ENCODE peak calls at places on chromosome 15, in four cellular contexts. One of them, this sample, is unnamed.

GRCh38 chr15:99098991-99099390 is 5.9 kb upstream of the SYNM start:
- DNase-seq in Daoy: no peak
- DNase-seq in hippocampal formation: no peak
- DNase-seq in lower lobe of right lung: no peak
- DNase-seq in this sample: no peak

GRCh38 chr15:88563638-88564037 is 17.2 kb upstream of the DET1 start:
- DNase-seq in lower lobe of right lung: no peak
- DNase-seq in hippocampal formation: no peak
- DNase-seq in Daoy: peak
- DNase-seq in this sample: no peak

GRCh38 chr15:53447742-53448141 is 311.7 kb downstream of the WDR72 start:
- DNase-seq in hippocampal formation: no peak
- DNase-seq in Daoy: no peak
- DNase-seq in lower lobe of right lung: no peak
- DNase-seq in this sample: no peak

GRCh38 chr15:88031461-88031860 is 225.1 kb downstream of the NTRK3 start:
- DNase-seq in hippocampal formation: no peak
- DNase-seq in Daoy: no peak
- DNase-seq in lower lobe of right lung: no peak
- DNase-seq in this sample: no peak

GRCh38 chr15:29473621-29474105 is 204.0 kb upstream of the NSMCE3 start:
- DNase-seq in lower lobe of right lung: no peak
- DNase-seq in Daoy: no peak
- DNase-seq in hippocampal formation: no peak
- DNase-seq in this sample: no peak

GRCh38 chr15:34514251-34514760 is 69.1 kb downstream of the GOLGA8B start:
- DNase-seq in lower lobe of right lung: peak
- DNase-seq in Daoy: peak
- DNase-seq in hippocampal formation: no peak
- DNase-seq in this sample: peak

GRCh38 chr15:89469331-89470107 is 26.9 kb downstream of the RHCG start:
- DNase-seq in hippocampal formation: no peak
- DNase-seq in lower lobe of right lung: no peak
- DNase-seq in Daoy: peak
- DNase-seq in this sample: no peak

GRCh38 chr15:79092382-79092781 is 1.8 kb upstream of the RASGRF1 start:
- DNase-seq in lower lobe of right lung: no peak
- DNase-seq in Daoy: no peak
- DNase-seq in hippocampal formation: no peak
- DNase-seq in this sample: no peak

GRCh38 chr15:32872606-32873291 is 154.9 kb downstream of the GREM1 start:
- DNase-seq in Daoy: no peak
- DNase-seq in hippocampal formation: no peak
- DNase-seq in lower lobe of right lung: no peak
- DNase-seq in this sample: no peak

GRCh38 chr15:90859234-90860131 is 8.9 kb upstream of the FURIN start:
- DNase-seq in lower lobe of right lung: no peak
- DNase-seq in Daoy: no peak
- DNase-seq in hippocampal formation: no peak
- DNase-seq in this sample: no peak

GRCh38 chr15:60835974-60836373 is 357.0 kb upstream of the ICE2 start:
- DNase-seq in hippocampal formation: no peak
- DNase-seq in Daoy: peak
- DNase-seq in lower lobe of right lung: no peak
- DNase-seq in this sample: no peak

GRCh38 chr15:101135532-101136166 is 116.2 kb downstream of the CHSY1 start:
- DNase-seq in lower lobe of right lung: peak
- DNase-seq in Daoy: no peak
- DNase-seq in hippocampal formation: no peak
- DNase-seq in this sample: no peak

GRCh38 chr15:40340740-40341400 is at the start of gene CCDC9B:
- DNase-seq in hippocampal formation: peak
- DNase-seq in lower lobe of right lung: peak
- DNase-seq in Daoy: peak
- DNase-seq in this sample: peak

GRCh38 chr15:81645470-81645869 is 271.5 kb upstream of the TMC3 start:
- DNase-seq in hippocampal formation: no peak
- DNase-seq in lower lobe of right lung: no peak
- DNase-seq in Daoy: no peak
- DNase-seq in this sample: no peak

GRCh38 chr15:38391186-38391585 is 62.7 kb upstream of the FAM98B start:
- DNase-seq in lower lobe of right lung: no peak
- DNase-seq in hippocampal formation: no peak
- DNase-seq in Daoy: no peak
- DNase-seq in this sample: no peak

GRCh38 chr15:95192923-95193322 is 961.6 kb downstream of the MCTP2 start:
- DNase-seq in Daoy: peak
- DNase-seq in hippocampal formation: no peak
- DNase-seq in lower lobe of right lung: no peak
- DNase-seq in this sample: no peak

GRCh38 chr15:99151156-99151555 is 46.3 kb downstream of the SYNM start:
- DNase-seq in lower lobe of right lung: no peak
- DNase-seq in hippocampal formation: no peak
- DNase-seq in Daoy: no peak
- DNase-seq in this sample: no peak

GRCh38 chr15:74889390-74889881 is 406 bp upstream of the MPI start:
- DNase-seq in lower lobe of right lung: peak
- DNase-seq in hippocampal formation: peak
- DNase-seq in Daoy: no peak
- DNase-seq in this sample: peak

GRCh38 chr15:68264282-68264681 is 13.3 kb upstream of the FEM1B start:
- DNase-seq in hippocampal formation: no peak
- DNase-seq in lower lobe of right lung: no peak
- DNase-seq in Daoy: no peak
- DNase-seq in this sample: no peak

GRCh38 chr15:36682091-36682490 is 102.7 kb downstream of the CDIN1 start:
- DNase-seq in Daoy: no peak
- DNase-seq in lower lobe of right lung: no peak
- DNase-seq in hippocampal formation: no peak
- DNase-seq in this sample: no peak

GRCh38 chr15:66834863-66835557 is 133.0 kb downstream of the SMAD6 start:
- DNase-seq in Daoy: peak
- DNase-seq in hippocampal formation: no peak
- DNase-seq in lower lobe of right lung: peak
- DNase-seq in this sample: no peak

GRCh38 chr15:60003243-60004018 is 680 bp upstream of the FOXB1 start:
- DNase-seq in Daoy: peak
- DNase-seq in hippocampal formation: no peak
- DNase-seq in lower lobe of right lung: no peak
- DNase-seq in this sample: no peak

GRCh38 chr15:80823995-80824394 is 44.8 kb downstream of the CEMIP start:
- DNase-seq in hippocampal formation: no peak
- DNase-seq in lower lobe of right lung: no peak
- DNase-seq in Daoy: no peak
- DNase-seq in this sample: no peak

GRCh38 chr15:58299311-58299850 is 132.4 kb upstream of the LIPC start:
- DNase-seq in hippocampal formation: no peak
- DNase-seq in Daoy: no peak
- DNase-seq in lower lobe of right lung: no peak
- DNase-seq in this sample: no peak

This sample was measured in C1 segment of cervical spinal cord.